ENCODE peak calls at places on chromosomes 1 and 21, in ten cellular contexts. One of them, this sample, is unnamed.

GRCh38 chr21:36891123-36891522 is 75.3 kb downstream of the HLCS start:
- DNase-seq in NCI-H1092: no peak
- DNase-seq in amniotic stem cell: no peak
- DNase-seq in GM19239: no peak
- DNase-seq in activated T-cell treated with anti-CD3 and anti-CD28 coated beads for 24 hours: no peak
- DNase-seq in naive thymus-derived CD4-positive, alpha-beta T cell: no peak
- DNase-seq in CD8-positive, alpha-beta memory T cell: no peak
- DNase-seq in activated naive CD8-positive, alpha-beta T cell treated with anti-CD3 and anti-CD28 coated beads, Interleukin-2, amount 50 U/mL, for 24 hours: no peak
- DNase-seq in AG08395: no peak
- DNase-seq in frontal cortex: no peak
- DNase-seq in this sample: no peak

GRCh38 chr1:56533621-56534020 is 45.7 kb downstream of the PLPP3 start:
- DNase-seq in NCI-H1092: no peak
- DNase-seq in amniotic stem cell: no peak
- DNase-seq in GM19239: no peak
- DNase-seq in activated T-cell treated with anti-CD3 and anti-CD28 coated beads for 24 hours: no peak
- DNase-seq in naive thymus-derived CD4-positive, alpha-beta T cell: no peak
- DNase-seq in CD8-positive, alpha-beta memory T cell: no peak
- DNase-seq in activated naive CD8-positive, alpha-beta T cell treated with anti-CD3 and anti-CD28 coated beads, Interleukin-2, amount 50 U/mL, for 24 hours: no peak
- DNase-seq in AG08395: no peak
- DNase-seq in frontal cortex: no peak
- DNase-seq in this sample: no peak

GRCh38 chr1:214439352-214440119 is 111.9 kb downstream of the PTPN14 start:
- DNase-seq in NCI-H1092: no peak
- DNase-seq in amniotic stem cell: no peak
- DNase-seq in GM19239: peak; percentile 9
- DNase-seq in activated T-cell treated with anti-CD3 and anti-CD28 coated beads for 24 hours: peak; percentile 16
- DNase-seq in naive thymus-derived CD4-positive, alpha-beta T cell: no peak
- DNase-seq in CD8-positive, alpha-beta memory T cell: no peak
- DNase-seq in activated naive CD8-positive, alpha-beta T cell treated with anti-CD3 and anti-CD28 coated beads, Interleukin-2, amount 50 U/mL, for 24 hours: peak; percentile 28
- DNase-seq in AG08395: no peak
- DNase-seq in frontal cortex: no peak
- DNase-seq in this sample: no peak

GRCh38 chr1:241542199-241542907 is 10.2 kb downstream of the KMO start:
- DNase-seq in NCI-H1092: no peak
- DNase-seq in amniotic stem cell: no peak
- DNase-seq in GM19239: no peak
- DNase-seq in activated T-cell treated with anti-CD3 and anti-CD28 coated beads for 24 hours: no peak
- DNase-seq in naive thymus-derived CD4-positive, alpha-beta T cell: no peak
- DNase-seq in CD8-positive, alpha-beta memory T cell: no peak
- DNase-seq in activated naive CD8-positive, alpha-beta T cell treated with anti-CD3 and anti-CD28 coated beads, Interleukin-2, amount 50 U/mL, for 24 hours: no peak
- DNase-seq in AG08395: no peak
- DNase-seq in frontal cortex: no peak
- DNase-seq in this sample: no peak

GRCh38 chr21:34732388-34732821 is 63.6 kb downstream of the CLIC6 start:
- DNase-seq in NCI-H1092: no peak
- DNase-seq in amniotic stem cell: no peak
- DNase-seq in GM19239: no peak
- DNase-seq in activated T-cell treated with anti-CD3 and anti-CD28 coated beads for 24 hours: no peak
- DNase-seq in naive thymus-derived CD4-positive, alpha-beta T cell: no peak
- DNase-seq in CD8-positive, alpha-beta memory T cell: no peak
- DNase-seq in activated naive CD8-positive, alpha-beta T cell treated with anti-CD3 and anti-CD28 coated beads, Interleukin-2, amount 50 U/mL, for 24 hours: no peak
- DNase-seq in AG08395: no peak
- DNase-seq in frontal cortex: no peak
- DNase-seq in this sample: no peak

GRCh38 chr1:104765115-104765514 is 1015.4 kb downstream of the AMY1C start:
- DNase-seq in NCI-H1092: no peak
- DNase-seq in amniotic stem cell: no peak
- DNase-seq in GM19239: no peak
- DNase-seq in activated T-cell treated with anti-CD3 and anti-CD28 coated beads for 24 hours: no peak
- DNase-seq in naive thymus-derived CD4-positive, alpha-beta T cell: no peak
- DNase-seq in CD8-positive, alpha-beta memory T cell: no peak
- DNase-seq in activated naive CD8-positive, alpha-beta T cell treated with anti-CD3 and anti-CD28 coated beads, Interleukin-2, amount 50 U/mL, for 24 hours: no peak
- DNase-seq in AG08395: no peak
- DNase-seq in frontal cortex: no peak
- DNase-seq in this sample: no peak

GRCh38 chr1:17653728-17654351 is 101.3 kb upstream of the ACTL8 start:
- DNase-seq in NCI-H1092: peak; percentile 57
- DNase-seq in amniotic stem cell: no peak
- DNase-seq in GM19239: peak; percentile 44
- DNase-seq in activated T-cell treated with anti-CD3 and anti-CD28 coated beads for 24 hours: no peak
- DNase-seq in naive thymus-derived CD4-positive, alpha-beta T cell: no peak
- DNase-seq in CD8-positive, alpha-beta memory T cell: no peak
- DNase-seq in activated naive CD8-positive, alpha-beta T cell treated with anti-CD3 and anti-CD28 coated beads, Interleukin-2, amount 50 U/mL, for 24 hours: peak; percentile 30
- DNase-seq in AG08395: peak; percentile 76
- DNase-seq in frontal cortex: peak; percentile 74
- DNase-seq in this sample: peak; percentile 10

GRCh38 chr1:54480201-54480848 is 67.7 kb upstream of the ACOT11 start:
- DNase-seq in NCI-H1092: no peak
- DNase-seq in amniotic stem cell: no peak
- DNase-seq in GM19239: no peak
- DNase-seq in activated T-cell treated with anti-CD3 and anti-CD28 coated beads for 24 hours: no peak
- DNase-seq in naive thymus-derived CD4-positive, alpha-beta T cell: no peak
- DNase-seq in CD8-positive, alpha-beta memory T cell: no peak
- DNase-seq in activated naive CD8-positive, alpha-beta T cell treated with anti-CD3 and anti-CD28 coated beads, Interleukin-2, amount 50 U/mL, for 24 hours: no peak
- DNase-seq in AG08395: no peak
- DNase-seq in frontal cortex: no peak
- DNase-seq in this sample: no peak

GRCh38 chr1:59690531-59690930 is 124.2 kb upstream of the HOOK1 start:
- DNase-seq in NCI-H1092: no peak
- DNase-seq in amniotic stem cell: no peak
- DNase-seq in GM19239: no peak
- DNase-seq in activated T-cell treated with anti-CD3 and anti-CD28 coated beads for 24 hours: no peak
- DNase-seq in naive thymus-derived CD4-positive, alpha-beta T cell: no peak
- DNase-seq in CD8-positive, alpha-beta memory T cell: no peak
- DNase-seq in activated naive CD8-positive, alpha-beta T cell treated with anti-CD3 and anti-CD28 coated beads, Interleukin-2, amount 50 U/mL, for 24 hours: no peak
- DNase-seq in AG08395: no peak
- DNase-seq in frontal cortex: no peak
- DNase-seq in this sample: no peak

GRCh38 chr1:179031855-179032513 is 6.3 kb downstream of the FAM20B start:
- DNase-seq in NCI-H1092: no peak
- DNase-seq in amniotic stem cell: no peak
- DNase-seq in GM19239: no peak
- DNase-seq in activated T-cell treated with anti-CD3 and anti-CD28 coated beads for 24 hours: no peak
- DNase-seq in naive thymus-derived CD4-positive, alpha-beta T cell: no peak
- DNase-seq in CD8-positive, alpha-beta memory T cell: no peak
- DNase-seq in activated naive CD8-positive, alpha-beta T cell treated with anti-CD3 and anti-CD28 coated beads, Interleukin-2, amount 50 U/mL, for 24 hours: no peak
- DNase-seq in AG08395: no peak
- DNase-seq in frontal cortex: no peak
- DNase-seq in this sample: no peak

GRCh38 chr1:51644533-51645197 is 27.8 kb downstream of the OSBPL9 start:
- DNase-seq in NCI-H1092: no peak
- DNase-seq in amniotic stem cell: peak; percentile 6
- DNase-seq in GM19239: no peak
- DNase-seq in activated T-cell treated with anti-CD3 and anti-CD28 coated beads for 24 hours: no peak
- DNase-seq in naive thymus-derived CD4-positive, alpha-beta T cell: no peak
- DNase-seq in CD8-positive, alpha-beta memory T cell: no peak
- DNase-seq in activated naive CD8-positive, alpha-beta T cell treated with anti-CD3 and anti-CD28 coated beads, Interleukin-2, amount 50 U/mL, for 24 hours: no peak
- DNase-seq in AG08395: peak; percentile 65
- DNase-seq in frontal cortex: no peak
- DNase-seq in this sample: no peak

GRCh38 chr21:31873275-31873695 is 465 bp downstream of the HUNK start:
- DNase-seq in NCI-H1092: peak; percentile 24
- DNase-seq in amniotic stem cell: no peak
- DNase-seq in GM19239: no peak
- DNase-seq in activated T-cell treated with anti-CD3 and anti-CD28 coated beads for 24 hours: no peak
- DNase-seq in naive thymus-derived CD4-positive, alpha-beta T cell: no peak
- DNase-seq in CD8-positive, alpha-beta memory T cell: no peak
- DNase-seq in activated naive CD8-positive, alpha-beta T cell treated with anti-CD3 and anti-CD28 coated beads, Interleukin-2, amount 50 U/mL, for 24 hours: no peak
- DNase-seq in AG08395: peak; percentile 17
- DNase-seq in frontal cortex: no peak
- DNase-seq in this sample: no peak

GRCh38 chr1:77847621-77848080 is 40.8 kb upstream of the NEXN start:
- DNase-seq in NCI-H1092: no peak
- DNase-seq in amniotic stem cell: no peak
- DNase-seq in GM19239: peak; percentile 4
- DNase-seq in activated T-cell treated with anti-CD3 and anti-CD28 coated beads for 24 hours: no peak
- DNase-seq in naive thymus-derived CD4-positive, alpha-beta T cell: no peak
- DNase-seq in CD8-positive, alpha-beta memory T cell: no peak
- DNase-seq in activated naive CD8-positive, alpha-beta T cell treated with anti-CD3 and anti-CD28 coated beads, Interleukin-2, amount 50 U/mL, for 24 hours: peak; percentile 26
- DNase-seq in AG08395: no peak
- DNase-seq in frontal cortex: no peak
- DNase-seq in this sample: no peak

GRCh38 chr1:107926436-107927080 is 38.4 kb downstream of the VAV3 start:
- DNase-seq in NCI-H1092: no peak
- DNase-seq in amniotic stem cell: no peak
- DNase-seq in GM19239: no peak
- DNase-seq in activated T-cell treated with anti-CD3 and anti-CD28 coated beads for 24 hours: no peak
- DNase-seq in naive thymus-derived CD4-positive, alpha-beta T cell: no peak
- DNase-seq in CD8-positive, alpha-beta memory T cell: no peak
- DNase-seq in activated naive CD8-positive, alpha-beta T cell treated with anti-CD3 and anti-CD28 coated beads, Interleukin-2, amount 50 U/mL, for 24 hours: peak; percentile 26
- DNase-seq in AG08395: no peak
- DNase-seq in frontal cortex: no peak
- DNase-seq in this sample: no peak

GRCh38 chr21:45643021-45643980 is at the start of gene PCBP3:
- DNase-seq in NCI-H1092: peak; percentile 98
- DNase-seq in amniotic stem cell: peak; percentile 85
- DNase-seq in GM19239: peak; percentile 96
- DNase-seq in activated T-cell treated with anti-CD3 and anti-CD28 coated beads for 24 hours: peak; percentile 94
- DNase-seq in naive thymus-derived CD4-positive, alpha-beta T cell: peak; percentile 93
- DNase-seq in CD8-positive, alpha-beta memory T cell: peak; percentile 75
- DNase-seq in activated naive CD8-positive, alpha-beta T cell treated with anti-CD3 and anti-CD28 coated beads, Interleukin-2, amount 50 U/mL, for 24 hours: peak; percentile 96
- DNase-seq in AG08395: peak; percentile 98
- DNase-seq in frontal cortex: peak; percentile 93
- DNase-seq in this sample: peak; percentile 100

GRCh38 chr1:91830242-91831131 is 55.5 kb downstream of the TGFBR3 start:
- DNase-seq in NCI-H1092: no peak
- DNase-seq in amniotic stem cell: no peak
- DNase-seq in GM19239: no peak
- DNase-seq in activated T-cell treated with anti-CD3 and anti-CD28 coated beads for 24 hours: no peak
- DNase-seq in naive thymus-derived CD4-positive, alpha-beta T cell: no peak
- DNase-seq in CD8-positive, alpha-beta memory T cell: no peak
- DNase-seq in activated naive CD8-positive, alpha-beta T cell treated with anti-CD3 and anti-CD28 coated beads, Interleukin-2, amount 50 U/mL, for 24 hours: no peak
- DNase-seq in AG08395: peak; percentile 81
- DNase-seq in frontal cortex: no peak
- DNase-seq in this sample: no peak

GRCh38 chr1:156698995-156699394 is 6.4 kb downstream of the CRABP2 start:
- DNase-seq in NCI-H1092: no peak
- DNase-seq in amniotic stem cell: no peak
- DNase-seq in GM19239: no peak
- DNase-seq in activated T-cell treated with anti-CD3 and anti-CD28 coated beads for 24 hours: no peak
- DNase-seq in naive thymus-derived CD4-positive, alpha-beta T cell: no peak
- DNase-seq in CD8-positive, alpha-beta memory T cell: no peak
- DNase-seq in activated naive CD8-positive, alpha-beta T cell treated with anti-CD3 and anti-CD28 coated beads, Interleukin-2, amount 50 U/mL, for 24 hours: no peak
- DNase-seq in AG08395: no peak
- DNase-seq in frontal cortex: no peak
- DNase-seq in this sample: no peak

GRCh38 chr21:42352433-42353095 is 1.8 kb upstream of the TFF2 start:
- DNase-seq in NCI-H1092: no peak
- DNase-seq in amniotic stem cell: no peak
- DNase-seq in GM19239: no peak
- DNase-seq in activated T-cell treated with anti-CD3 and anti-CD28 coated beads for 24 hours: no peak
- DNase-seq in naive thymus-derived CD4-positive, alpha-beta T cell: no peak
- DNase-seq in CD8-positive, alpha-beta memory T cell: no peak
- DNase-seq in activated naive CD8-positive, alpha-beta T cell treated with anti-CD3 and anti-CD28 coated beads, Interleukin-2, amount 50 U/mL, for 24 hours: no peak
- DNase-seq in AG08395: no peak
- DNase-seq in frontal cortex: no peak
- DNase-seq in this sample: no peak

GRCh38 chr21:31203371-31204054 is 140.5 kb downstream of the TIAM1 start:
- DNase-seq in NCI-H1092: no peak
- DNase-seq in amniotic stem cell: no peak
- DNase-seq in GM19239: no peak
- DNase-seq in activated T-cell treated with anti-CD3 and anti-CD28 coated beads for 24 hours: no peak
- DNase-seq in naive thymus-derived CD4-positive, alpha-beta T cell: no peak
- DNase-seq in CD8-positive, alpha-beta memory T cell: no peak
- DNase-seq in activated naive CD8-positive, alpha-beta T cell treated with anti-CD3 and anti-CD28 coated beads, Interleukin-2, amount 50 U/mL, for 24 hours: no peak
- DNase-seq in AG08395: no peak
- DNase-seq in frontal cortex: no peak
- DNase-seq in this sample: no peak

GRCh38 chr1:226092955-226093354 is 30.4 kb downstream of the H3-3A start:
- DNase-seq in NCI-H1092: no peak
- DNase-seq in amniotic stem cell: no peak
- DNase-seq in GM19239: no peak
- DNase-seq in activated T-cell treated with anti-CD3 and anti-CD28 coated beads for 24 hours: no peak
- DNase-seq in naive thymus-derived CD4-positive, alpha-beta T cell: no peak
- DNase-seq in CD8-positive, alpha-beta memory T cell: no peak
- DNase-seq in activated naive CD8-positive, alpha-beta T cell treated with anti-CD3 and anti-CD28 coated beads, Interleukin-2, amount 50 U/mL, for 24 hours: no peak
- DNase-seq in AG08395: no peak
- DNase-seq in frontal cortex: no peak
- DNase-seq in this sample: no peak

GRCh38 chr1:26524181-26524580 is 5.4 kb upstream of the RPS6KA1 start:
- DNase-seq in NCI-H1092: no peak
- DNase-seq in amniotic stem cell: no peak
- DNase-seq in GM19239: no peak
- DNase-seq in activated T-cell treated with anti-CD3 and anti-CD28 coated beads for 24 hours: no peak
- DNase-seq in naive thymus-derived CD4-positive, alpha-beta T cell: no peak
- DNase-seq in CD8-positive, alpha-beta memory T cell: no peak
- DNase-seq in activated naive CD8-positive, alpha-beta T cell treated with anti-CD3 and anti-CD28 coated beads, Interleukin-2, amount 50 U/mL, for 24 hours: no peak
- DNase-seq in AG08395: no peak
- DNase-seq in frontal cortex: no peak
- DNase-seq in this sample: no peak

GRCh38 chr1:58780586-58781452 is 3.0 kb downstream of the JUN start:
- DNase-seq in NCI-H1092: no peak
- DNase-seq in amniotic stem cell: no peak
- DNase-seq in GM19239: no peak
- DNase-seq in activated T-cell treated with anti-CD3 and anti-CD28 coated beads for 24 hours: no peak
- DNase-seq in naive thymus-derived CD4-positive, alpha-beta T cell: no peak
- DNase-seq in CD8-positive, alpha-beta memory T cell: peak; percentile 47
- DNase-seq in activated naive CD8-positive, alpha-beta T cell treated with anti-CD3 and anti-CD28 coated beads, Interleukin-2, amount 50 U/mL, for 24 hours: no peak
- DNase-seq in AG08395: no peak
- DNase-seq in frontal cortex: no peak
- DNase-seq in this sample: no peak

GRCh38 chr1:88001460-88001859 is 672.8 kb downstream of the LMO4 start:
- DNase-seq in NCI-H1092: no peak
- DNase-seq in amniotic stem cell: no peak
- DNase-seq in GM19239: no peak
- DNase-seq in activated T-cell treated with anti-CD3 and anti-CD28 coated beads for 24 hours: no peak
- DNase-seq in naive thymus-derived CD4-positive, alpha-beta T cell: no peak
- DNase-seq in CD8-positive, alpha-beta memory T cell: no peak
- DNase-seq in activated naive CD8-positive, alpha-beta T cell treated with anti-CD3 and anti-CD28 coated beads, Interleukin-2, amount 50 U/mL, for 24 hours: no peak
- DNase-seq in AG08395: peak; percentile 64
- DNase-seq in frontal cortex: no peak
- DNase-seq in this sample: no peak

GRCh38 chr1:172613294-172613693 is 45.6 kb upstream of the FASLG start:
- DNase-seq in NCI-H1092: no peak
- DNase-seq in amniotic stem cell: no peak
- DNase-seq in GM19239: no peak
- DNase-seq in activated T-cell treated with anti-CD3 and anti-CD28 coated beads for 24 hours: no peak
- DNase-seq in naive thymus-derived CD4-positive, alpha-beta T cell: no peak
- DNase-seq in CD8-positive, alpha-beta memory T cell: no peak
- DNase-seq in activated naive CD8-positive, alpha-beta T cell treated with anti-CD3 and anti-CD28 coated beads, Interleukin-2, amount 50 U/mL, for 24 hours: no peak
- DNase-seq in AG08395: no peak
- DNase-seq in frontal cortex: no peak
- DNase-seq in this sample: no peak

GRCh38 chr1:24047101-24047459 is 64.9 kb downstream of the MYOM3 start:
- DNase-seq in NCI-H1092: no peak
- DNase-seq in amniotic stem cell: no peak
- DNase-seq in GM19239: no peak
- DNase-seq in activated T-cell treated with anti-CD3 and anti-CD28 coated beads for 24 hours: no peak
- DNase-seq in naive thymus-derived CD4-positive, alpha-beta T cell: no peak
- DNase-seq in CD8-positive, alpha-beta memory T cell: no peak
- DNase-seq in activated naive CD8-positive, alpha-beta T cell treated with anti-CD3 and anti-CD28 coated beads, Interleukin-2, amount 50 U/mL, for 24 hours: no peak
- DNase-seq in AG08395: peak; percentile 82
- DNase-seq in frontal cortex: no peak
- DNase-seq in this sample: no peak

GRCh38 chr1:30982937-30983336 is 74.4 kb upstream of the SDC3 start:
- DNase-seq in NCI-H1092: no peak
- DNase-seq in amniotic stem cell: no peak
- DNase-seq in GM19239: no peak
- DNase-seq in activated T-cell treated with anti-CD3 and anti-CD28 coated beads for 24 hours: no peak
- DNase-seq in naive thymus-derived CD4-positive, alpha-beta T cell: no peak
- DNase-seq in CD8-positive, alpha-beta memory T cell: no peak
- DNase-seq in activated naive CD8-positive, alpha-beta T cell treated with anti-CD3 and anti-CD28 coated beads, Interleukin-2, amount 50 U/mL, for 24 hours: no peak
- DNase-seq in AG08395: no peak
- DNase-seq in frontal cortex: no peak
- DNase-seq in this sample: no peak

This sample was measured in activated naive CD4-positive, alpha-beta T cell.